ENCODE peak calls at places on chromosomes 1 and 21, in four cellular contexts. One of them, this sample, is unnamed.

GRCh38 chr1:232568331-232568852 is 61.5 kb downstream of the SIPA1L2 start:
- DNase-seq in GM23338: no peak
- DNase-seq in SK-N-SH: no peak
- DNase-seq in HCT116: no peak
- DNase-seq in this sample: no peak

GRCh38 chr21:35284199-35284598 is 235.1 kb upstream of the RUNX1 start:
- DNase-seq in HCT116: no peak
- DNase-seq in GM23338: no peak
- DNase-seq in SK-N-SH: no peak
- DNase-seq in this sample: no peak

GRCh38 chr1:16130827-16131226 is 25.0 kb downstream of the EPHA2 start:
- DNase-seq in GM23338: no peak
- DNase-seq in HCT116: no peak
- DNase-seq in SK-N-SH: no peak
- DNase-seq in this sample: no peak

GRCh38 chr1:93625582-93626327 is 55.9 kb downstream of the BCAR3 start:
- DNase-seq in HCT116: no peak
- DNase-seq in GM23338: no peak
- DNase-seq in SK-N-SH: peak
- DNase-seq in this sample: no peak

GRCh38 chr1:189350983-189351616 is 1126.6 kb downstream of the BRINP3 start:
- DNase-seq in SK-N-SH: no peak
- DNase-seq in HCT116: no peak
- DNase-seq in GM23338: no peak
- DNase-seq in this sample: no peak

GRCh38 chr1:8244304-8244703 is 73.6 kb upstream of the SLC45A1 start:
- DNase-seq in SK-N-SH: no peak
- DNase-seq in GM23338: no peak
- DNase-seq in HCT116: no peak
- DNase-seq in this sample: no peak

GRCh38 chr1:167563579-167564246 is 10.2 kb upstream of the CREG1 start:
- DNase-seq in SK-N-SH: no peak
- DNase-seq in HCT116: no peak
- DNase-seq in GM23338: no peak
- DNase-seq in this sample: no peak

GRCh38 chr1:159817276-159818041 is 9.2 kb upstream of the SLAMF8 start:
- DNase-seq in HCT116: no peak
- DNase-seq in GM23338: no peak
- DNase-seq in SK-N-SH: no peak
- DNase-seq in this sample: peak

GRCh38 chr21:45374826-45375455 is 30.0 kb upstream of the COL18A1 start:
- DNase-seq in SK-N-SH: no peak
- DNase-seq in HCT116: no peak
- DNase-seq in GM23338: no peak
- DNase-seq in this sample: no peak

GRCh38 chr1:17097787-17098186 is 21.5 kb downstream of the PADI2 start:
- DNase-seq in GM23338: no peak
- DNase-seq in HCT116: no peak
- DNase-seq in SK-N-SH: no peak
- DNase-seq in this sample: no peak

GRCh38 chr21:42403611-42404231 is at the start of gene UBASH3A:
- DNase-seq in GM23338: no peak
- DNase-seq in HCT116: no peak
- DNase-seq in SK-N-SH: no peak
- DNase-seq in this sample: no peak

GRCh38 chr1:27307851-27308598 is 13.9 kb upstream of the TMEM222 start:
- DNase-seq in SK-N-SH: no peak
- DNase-seq in GM23338: peak
- DNase-seq in HCT116: no peak
- DNase-seq in this sample: no peak

GRCh38 chr1:41558761-41559171 is 74.3 kb upstream of the EDN2 start:
- DNase-seq in GM23338: no peak
- DNase-seq in HCT116: no peak
- DNase-seq in SK-N-SH: no peak
- DNase-seq in this sample: no peak

GRCh38 chr21:34912022-34912933 is 136.8 kb downstream of the RUNX1 start:
- DNase-seq in SK-N-SH: no peak
- DNase-seq in GM23338: peak
- DNase-seq in HCT116: no peak
- DNase-seq in this sample: no peak

GRCh38 chr1:64965239-64966157 is 851 bp downstream of the JAK1 start:
- DNase-seq in GM23338: peak
- DNase-seq in SK-N-SH: peak
- DNase-seq in HCT116: no peak
- DNase-seq in this sample: no peak

GRCh38 chr1:41898191-41898713 is 20.5 kb downstream of the HIVEP3 start:
- DNase-seq in HCT116: no peak
- DNase-seq in SK-N-SH: no peak
- DNase-seq in GM23338: no peak
- DNase-seq in this sample: no peak

GRCh38 chr1:229147086-229147485 is 123.8 kb upstream of the RAB4A start:
- DNase-seq in GM23338: peak
- DNase-seq in SK-N-SH: no peak
- DNase-seq in HCT116: no peak
- DNase-seq in this sample: no peak

GRCh38 chr1:37035014-37035686 is 835 bp upstream of the GRIK3 start:
- DNase-seq in GM23338: peak
- DNase-seq in SK-N-SH: no peak
- DNase-seq in HCT116: no peak
- DNase-seq in this sample: no peak

GRCh38 chr1:172991674-172992400 is 58.9 kb downstream of the TNFSF18 start:
- DNase-seq in GM23338: no peak
- DNase-seq in SK-N-SH: no peak
- DNase-seq in HCT116: no peak
- DNase-seq in this sample: no peak

GRCh38 chr1:27314737-27315136 is 7.2 kb upstream of the TMEM222 start:
- DNase-seq in HCT116: no peak
- DNase-seq in SK-N-SH: peak
- DNase-seq in GM23338: no peak
- DNase-seq in this sample: no peak

GRCh38 chr1:94640125-94640524 is 98.6 kb upstream of the F3 start:
- DNase-seq in HCT116: no peak
- DNase-seq in GM23338: no peak
- DNase-seq in SK-N-SH: no peak
- DNase-seq in this sample: no peak

GRCh38 chr1:160130486-160130885 is 14.9 kb downstream of the ATP1A2 start:
- DNase-seq in HCT116: no peak
- DNase-seq in GM23338: no peak
- DNase-seq in SK-N-SH: no peak
- DNase-seq in this sample: no peak

GRCh38 chr1:181295215-181295614 is 188.1 kb upstream of the CACNA1E start:
- DNase-seq in GM23338: no peak
- DNase-seq in SK-N-SH: no peak
- DNase-seq in HCT116: no peak
- DNase-seq in this sample: no peak

GRCh38 chr1:163834778-163835177 is 513.0 kb downstream of the NUF2 start:
- DNase-seq in HCT116: no peak
- DNase-seq in SK-N-SH: no peak
- DNase-seq in GM23338: no peak
- DNase-seq in this sample: no peak

GRCh38 chr1:56216173-56216572 is 363.2 kb downstream of the PLPP3 start:
- DNase-seq in GM23338: no peak
- DNase-seq in HCT116: no peak
- DNase-seq in SK-N-SH: no peak
- DNase-seq in this sample: no peak

GRCh38 chr1:26066857-26067256 is 573 bp downstream of the TRIM63 start:
- DNase-seq in SK-N-SH: peak
- DNase-seq in GM23338: no peak
- DNase-seq in HCT116: no peak
- DNase-seq in this sample: no peak

GRCh38 chr21:38988211-38989096 is 182.7 kb downstream of the ETS2 start:
- DNase-seq in GM23338: no peak
- DNase-seq in SK-N-SH: no peak
- DNase-seq in HCT116: no peak
- DNase-seq in this sample: no peak

GRCh38 chr1:185570962-185571361 is 163.2 kb upstream of the HMCN1 start:
- DNase-seq in SK-N-SH: no peak
- DNase-seq in HCT116: no peak
- DNase-seq in GM23338: no peak
- DNase-seq in this sample: no peak

GRCh38 chr21:26948194-26948593 is 18.7 kb downstream of the ADAMTS5 start:
- DNase-seq in HCT116: no peak
- DNase-seq in SK-N-SH: no peak
- DNase-seq in GM23338: no peak
- DNase-seq in this sample: no peak

GRCh38 chr1:93681095-93681548 is 515 bp downstream of the BCAR3 start:
- DNase-seq in HCT116: no peak
- DNase-seq in GM23338: no peak
- DNase-seq in SK-N-SH: peak
- DNase-seq in this sample: no peak

GRCh38 chr1:62436039-62436465 is 797 bp upstream of the USP1 start:
- DNase-seq in GM23338: no peak
- DNase-seq in HCT116: no peak
- DNase-seq in SK-N-SH: no peak
- DNase-seq in this sample: no peak
- TF ChIP-seq REST in GM23338: no peak
- TF ChIP-seq REST in HCT116: no peak
- TF ChIP-seq REST in SK-N-SH: peak
- TF ChIP-seq REST in this sample: no peak

DNA sequence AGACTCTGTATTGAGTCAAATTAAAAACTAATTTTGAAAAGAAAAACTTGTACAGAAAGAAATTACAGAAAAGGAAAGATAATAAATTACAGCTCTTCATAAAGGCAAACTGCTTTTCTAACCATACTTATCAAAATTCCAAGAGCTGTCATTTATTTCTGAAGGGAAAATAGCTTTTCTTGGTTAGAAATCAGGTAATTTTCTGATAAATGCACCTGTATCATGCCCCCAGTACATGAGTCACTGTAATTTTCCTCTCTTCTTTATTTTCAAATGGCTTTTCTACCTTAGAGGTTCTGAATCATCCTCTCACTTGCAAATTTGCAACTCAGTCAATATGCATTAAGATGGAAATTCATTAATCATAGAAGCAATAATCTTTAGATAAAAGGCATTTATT is 100.1 kb downstream of the SLC35F3 start:
- DNase-seq in GM23338: no peak
- DNase-seq in HCT116: no peak
- DNase-seq in SK-N-SH: no peak
- DNase-seq in this sample: no peak
- TF ChIP-seq REST in GM23338: no peak
- TF ChIP-seq REST in HCT116: no peak
- TF ChIP-seq REST in SK-N-SH: no peak
- TF ChIP-seq REST in this sample: no peak

GRCh38 chr1:85460555-85461088 is 4.3 kb downstream of the DDAH1 start:
- DNase-seq in HCT116: no peak
- DNase-seq in GM23338: no peak
- DNase-seq in SK-N-SH: no peak
- DNase-seq in this sample: peak
- TF ChIP-seq REST in HCT116: no peak
- TF ChIP-seq REST in GM23338: no peak
- TF ChIP-seq REST in SK-N-SH: no peak
- TF ChIP-seq REST in this sample: no peak

DNA sequence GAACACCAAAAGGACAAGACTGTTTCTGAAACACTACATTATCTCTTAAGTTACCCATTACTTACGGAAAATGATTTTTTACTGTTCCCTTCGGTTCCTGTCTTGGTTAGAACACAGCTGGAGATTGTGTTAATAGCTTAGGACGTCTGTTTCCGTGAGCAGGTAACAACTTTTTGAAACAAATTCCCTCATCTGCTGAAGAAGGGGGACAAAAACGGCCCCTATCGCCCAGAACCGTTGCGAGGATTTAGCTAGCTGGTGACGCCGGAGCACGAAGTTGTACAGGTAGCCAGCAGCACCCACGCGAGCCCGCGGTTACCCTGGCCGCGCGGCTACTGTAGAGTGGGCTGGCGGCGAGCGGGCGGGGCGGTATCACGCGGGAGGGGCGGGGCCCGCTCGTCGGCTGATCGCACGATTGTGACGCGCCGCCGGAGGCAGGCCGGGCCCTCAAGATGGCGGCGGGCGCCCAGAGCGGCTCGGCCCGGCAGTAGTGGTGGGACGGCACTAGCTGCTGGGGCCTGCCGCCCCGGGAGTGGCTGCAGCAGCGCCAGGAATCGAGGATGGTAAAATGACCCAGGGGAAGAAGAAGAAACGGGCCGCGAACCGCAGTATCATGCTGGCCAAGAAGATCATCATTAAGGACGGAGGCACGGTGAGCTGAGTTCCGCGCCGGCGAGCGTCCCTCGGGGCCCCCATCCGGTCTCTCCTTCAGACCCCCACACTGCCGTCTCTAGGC is 68.0 kb downstream of the SLC35A3 start:
- DNase-seq in GM23338: peak
- DNase-seq in HCT116: peak
- DNase-seq in SK-N-SH: peak
- DNase-seq in this sample: peak
- TF ChIP-seq REST in GM23338: peak
- TF ChIP-seq REST in HCT116: no peak
- TF ChIP-seq REST in SK-N-SH: peak
- TF ChIP-seq REST in this sample: peak